ENCODE peak calls at places on chromosomes 4 and X, in six cellular contexts. S is RCC 7860, Q is hippocampal formation, H is body of pancreas, E is Caco-2, G is nucleus accumbens. X is an unnamed sample.

GRCh38 chr4:101421393-101421792 is 74.1 kb upstream of the PPP3CA start:
- DNase-seq in G (no peak), Q (no peak), H (no peak), E (no peak), S (no peak), X (no peak)

GRCh38 chr4:770022-770421 is 55.9 kb downstream of the CPLX1 start:
- DNase-seq in Q (no peak), H (no peak), E (no peak), G (no peak), S (no peak), X (no peak)

GRCh38 chrX:47366051-47366722 is 4.2 kb upstream of the ZNF157 start:
- DNase-seq in G (peak), S (no peak), Q (peak), H (peak), E (no peak), X (peak)

GRCh38 chrX:143082537-143082936 is 56.8 kb downstream of the SPANXN4 start:
- DNase-seq in Q (no peak), G (no peak), E (no peak), H (no peak), S (no peak), X (no peak)

GRCh38 chrX:1239681-1240142 is 27.3 kb upstream of the CRLF2 start:
- DNase-seq in Q (no peak), G (peak), E (no peak), H (peak), S (no peak), X (no peak)

GRCh38 chr4:16694491-16695276 is 203.8 kb downstream of the LDB2 start:
- DNase-seq in G (no peak), Q (no peak), H (no peak), S (no peak), E (no peak), X (no peak)

GRCh38 chr4:105569014-105569850 is 16.8 kb downstream of the ARHGEF38 start:
- DNase-seq in S (no peak), H (no peak), Q (no peak), E (no peak), G (no peak), X (no peak)

GRCh38 chrX:39762266-39762841 is 335.4 kb downstream of the BCOR start:
- DNase-seq in G (no peak), H (no peak), Q (no peak), E (no peak), S (peak), X (no peak)

GRCh38 chr4:101187837-101188236 is 159.5 kb downstream of the PPP3CA start:
- DNase-seq in E (no peak), G (no peak), S (no peak), Q (peak), H (no peak), X (no peak)

GRCh38 chrX:151984891-151985290 is 10.4 kb upstream of the GABRE start:
- DNase-seq in H (no peak), E (no peak), S (no peak), Q (no peak), G (no peak), X (no peak)

GRCh38 chrX:150038977-150039599 is 100.8 kb upstream of the EOLA2 start:
- DNase-seq in H (no peak), Q (no peak), G (no peak), S (peak), E (no peak), X (no peak)

GRCh38 chr4:26032572-26033320 is 118.7 kb downstream of the SMIM20 start:
- DNase-seq in E (no peak), G (no peak), S (peak), H (peak), Q (no peak), X (no peak)

GRCh38 chr4:186820371-186820990 is 96.8 kb upstream of the FAT1 start:
- DNase-seq in Q (no peak), E (no peak), S (no peak), H (no peak), G (no peak), X (no peak)

GRCh38 chr4:76611611-76612010 is 176.6 kb downstream of the SHROOM3 start:
- DNase-seq in H (peak), S (no peak), E (no peak), G (no peak), Q (no peak), X (no peak)

GRCh38 chr4:5452156-5452555 is 256.2 kb downstream of the EVC2 start:
- DNase-seq in E (no peak), S (no peak), Q (no peak), G (no peak), H (no peak), X (no peak)

GRCh38 chr4:62135565-62136156 is 935.5 kb downstream of the ADGRL3 start:
- DNase-seq in S (no peak), Q (no peak), G (no peak), E (no peak), H (no peak), X (no peak)

GRCh38 chr4:112766422-112766821 is 129.5 kb downstream of the LARP7 start:
- DNase-seq in E (peak), H (no peak), G (no peak), Q (peak), S (no peak), X (no peak)

GRCh38 chr4:168888715-168889215 is 121.3 kb downstream of the CBR4 start:
- DNase-seq in H (no peak), E (no peak), Q (no peak), S (no peak), G (no peak), X (no peak)

GRCh38 chr4:153188966-153189801 is 15.1 kb upstream of the TRIM2 start:
- DNase-seq in Q (no peak), H (peak), E (no peak), S (peak), G (no peak), X (no peak)

GRCh38 chrX:21657318-21658151 is 595 bp downstream of the KLHL34 start:
- DNase-seq in S (no peak), Q (no peak), H (no peak), G (no peak), E (no peak), X (no peak)

GRCh38 chrX:3939967-3940610 is 226.6 kb upstream of the PRKX start:
- DNase-seq in H (peak), Q (no peak), E (no peak), S (peak), G (no peak), X (no peak)

GRCh38 chr4:108559067-108559793 is 61.1 kb upstream of the RPL34 start:
- DNase-seq in Q (no peak), E (no peak), H (no peak), S (no peak), G (no peak), X (no peak)

GRCh38 chrX:53684415-53685192 is 1.9 kb downstream of the HUWE1 start:
- DNase-seq in Q (no peak), G (no peak), H (no peak), S (no peak), E (no peak), X (no peak)

GRCh38 chr4:18847276-18847890 is 825.8 kb upstream of the LCORL start:
- DNase-seq in G (no peak), E (no peak), H (no peak), S (no peak), Q (no peak), X (no peak)

GRCh38 chrX:154648931-154649863 is 4.2 kb downstream of the CTAG2 start:
- DNase-seq in H (no peak), S (no peak), G (no peak), E (no peak), Q (no peak), X (no peak)

GRCh38 chrX:42248226-42248625 is 324.9 kb upstream of the CASK start:
- DNase-seq in S (no peak), E (peak), G (no peak), H (no peak), Q (no peak), X (no peak)

GRCh38 chr4:1579834-1580686 is 104.1 kb downstream of the FAM53A start:
- DNase-seq in S (peak), G (no peak), H (peak), Q (no peak), E (peak), X (no peak)

GRCh38 chrX:103464071-103464773 is 55.1 kb downstream of the RAB40A start:
- DNase-seq in G (no peak), H (peak), Q (peak), E (peak), S (no peak), X (no peak)

GRCh38 chr4:176981074-176981473 is 188.4 kb upstream of the VEGFC start:
- DNase-seq in Q (no peak), E (no peak), G (no peak), H (no peak), S (no peak), X (no peak)

GRCh38 chr4:8780596-8781368 is 90.9 kb downstream of the HMX1 start:
- DNase-seq in S (no peak), E (no peak), H (no peak), G (no peak), Q (no peak), X (no peak)

GRCh38 chr4:167380964-167381363 is 146.7 kb upstream of the SPOCK3 start:
- DNase-seq in S (no peak), E (no peak), Q (no peak), G (no peak), H (no peak), X (no peak)

GRCh38 chr4:16329132-16329796 is 103.0 kb upstream of the TAPT1 start:
- DNase-seq in Q (no peak), E (no peak), G (no peak), S (no peak), H (no peak), X (no peak)

GRCh38 chr4:7687006-7687405 is 252.3 kb upstream of the PSAPL1 start:
- DNase-seq in S (no peak), G (no peak), H (no peak), E (no peak), Q (no peak), X (no peak)

GRCh38 chr4:148634476-148634875 is 192.3 kb upstream of the NR3C2 start:
- DNase-seq in Q (no peak), G (no peak), E (no peak), H (no peak), S (peak), X (no peak)

GRCh38 chr4:102223461-102223860 is 121.8 kb downstream of the SLC39A8 start:
- DNase-seq in G (no peak), E (no peak), Q (no peak), S (no peak), H (no peak), X (no peak)

GRCh38 chrX:66163447-66163846 is 600 bp upstream of the HEPH start:
- DNase-seq in E (no peak), Q (no peak), S (no peak), H (no peak), G (no peak), X (no peak)

GRCh38 chrX:153777261-153778090 is 3.4 kb upstream of the SRPK3 start:
- DNase-seq in S (no peak), G (no peak), H (no peak), Q (no peak), E (no peak), X (no peak)